ENCODE peak calls at places on chromosome 21, in four cellular contexts. S, I, K and N are unnamed samples. For H3K4me1, the result is how much of the 10 kb centered on the place peaks cover.

GRCh38 chr21:32534113-32534512 is 51.2 kb downstream of the TCP10L start:
- DNase-seq in S (no peak), I (no peak), K (no peak), N (no peak)

GRCh38 chr21:32604484-32604883 is 7.7 kb downstream of the CFAP298 start:
- DNase-seq in S (no peak), I (no peak), K (no peak), N (no peak)

GRCh38 chr21:29949991-29950390 is 10.2 kb upstream of the GRIK1 start:
- DNase-seq in I (no peak), K (no peak), S (no peak), N (no peak)

GRCh38 chr21:46097826-46098286 is at the start of gene COL6A2:
- DNase-seq in S (peak), K (peak), I (no peak), N (peak)

GRCh38 chr21:38839683-38840286 is 34.1 kb downstream of the ETS2 start:
- DNase-seq in I (no peak), K (peak), S (no peak), N (no peak)

GRCh38 chr21:26432410-26432809 is 140.7 kb downstream of the CYYR1 start:
- DNase-seq in K (no peak), I (no peak), S (no peak), N (no peak)

GRCh38 chr21:46069719-46070279 is 28.1 kb upstream of the COL6A2 start:
- DNase-seq in K (peak), I (no peak), S (no peak), N (no peak)

GRCh38 chr21:17925000-17925610 is 105.9 kb upstream of the C21orf91 start:
- DNase-seq in I (peak), S (peak), K (no peak), N (peak)

GRCh38 chr21:14987370-14988170 is 77.2 kb downstream of the NRIP1 start:
- DNase-seq in I (no peak), K (no peak), S (no peak), N (no peak)

GRCh38 chr21:32803651-32804050 is 32.1 kb upstream of the PAXBP1 start:
- DNase-seq in I (no peak), S (no peak), K (no peak), N (no peak)

GRCh38 chr21:40169971-40170370 is 302.7 kb downstream of the PCP4 start:
- DNase-seq in K (no peak), I (no peak), S (no peak), N (no peak)

GRCh38 chr21:24046816-24047443 is 1560.4 kb downstream of the MRPL39 start:
- DNase-seq in I (no peak), S (no peak), K (no peak), N (no peak)

GRCh38 chr21:31656199-31657095 is 3.0 kb upstream of the SOD1 start:
- DNase-seq in K (no peak), I (no peak), S (no peak), N (no peak)

GRCh38 chr21:27268290-27268689 is 301.4 kb upstream of the ADAMTS5 start:
- DNase-seq in S (no peak), K (no peak), I (no peak), N (no peak)

GRCh38 chr21:38788275-38788911 is 17.3 kb upstream of the ETS2 start:
- DNase-seq in K (no peak), I (no peak), S (no peak), N (no peak)

GRCh38 chr21:38831526-38832467 is 26.1 kb downstream of the ETS2 start:
- DNase-seq in S (no peak), K (peak), I (no peak), N (peak)

GRCh38 chr21:20971296-20971921 is 26.8 kb upstream of the NCAM2 start:
- DNase-seq in S (no peak), I (no peak), K (no peak), N (peak)

GRCh38 chr21:43608225-43608624 is 51.1 kb downstream of the HSF2BP start:
- DNase-seq in S (no peak), K (no peak), I (no peak), N (no peak)

GRCh38 chr21:46024983-46025860 is 43.7 kb downstream of the COL6A1 start:
- DNase-seq in S (no peak), I (no peak), K (no peak), N (no peak)

GRCh38 chr21:46151989-46152938 is 3.1 kb downstream of the FTCD start:
- DNase-seq in I (no peak), S (no peak), K (peak), N (peak)

GRCh38 chr21:39776589-39776988 is 31.6 kb downstream of the IGSF5 start:
- DNase-seq in I (no peak), S (no peak), K (no peak), N (no peak)

GRCh38 chr21:18443686-18444085 is 40.1 kb upstream of the TMPRSS15 start:
- DNase-seq in I (no peak), S (no peak), K (no peak), N (no peak)

GRCh38 chr21:14383596-14384210 is 757 bp upstream of the HSPA13 start:
- DNase-seq in I (no peak), S (no peak), K (no peak), N (peak)

GRCh38 chr21:16751705-16752104 is 761.1 kb upstream of the CXADR start:
- DNase-seq in K (no peak), S (no peak), I (no peak), N (no peak)

GRCh38 chr21:31777857-31778256 is 45.9 kb upstream of the SCAF4 start:
- DNase-seq in K (no peak), S (no peak), I (no peak), N (no peak)

GRCh38 chr21:46317710-46318463 is 5.8 kb downstream of the C21orf58 start:
- DNase-seq in I (no peak), K (no peak), S (no peak), N (no peak)

GRCh38 chr21:17597680-17598079 is 15.0 kb downstream of the BTG3 start:
- DNase-seq in K (no peak), S (no peak), I (no peak), N (no peak)

GRCh38 chr21:22106720-22107410 is 1108.7 kb downstream of the NCAM2 start:
- DNase-seq in K (no peak), I (no peak), S (no peak), N (no peak)

GRCh38 chr21:31213787-31214186 is 130.3 kb downstream of the TIAM1 start:
- DNase-seq in S (no peak), I (no peak), K (no peak), N (no peak)

DNA sequence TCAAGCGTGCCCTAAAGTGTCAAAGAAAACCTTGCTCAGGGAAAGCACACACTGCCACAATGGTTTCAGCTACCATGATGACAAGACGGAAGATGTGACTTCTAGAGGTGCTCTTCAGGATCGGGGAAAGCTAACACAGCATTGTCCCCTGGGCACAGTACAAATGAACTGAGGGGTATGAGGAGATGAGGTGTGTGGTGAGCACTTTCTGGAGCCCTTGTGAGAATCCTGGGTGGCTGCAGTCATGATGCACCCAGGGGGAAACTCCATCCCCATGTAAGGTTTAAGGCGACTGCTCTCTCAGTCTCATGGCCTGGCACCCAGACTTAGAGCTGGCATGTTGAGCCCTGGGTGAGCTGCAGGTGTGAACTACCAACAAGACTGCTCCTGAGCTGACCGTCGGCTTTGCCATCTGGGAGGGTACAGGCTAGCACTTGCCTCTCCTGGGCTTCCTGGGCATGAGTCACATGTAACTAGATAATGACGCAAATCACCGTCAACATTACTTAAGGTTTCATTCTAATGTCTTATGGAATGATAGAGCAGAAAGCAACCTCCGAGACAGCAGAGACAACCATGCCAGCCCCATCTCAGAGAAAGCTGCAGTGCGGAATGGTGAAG is 144.6 kb downstream of the CLIC6 start:
- DNase-seq in K (no peak), S (no peak), I (no peak), N (no peak)
- H3K4me1 ChIP-seq in K (under half), S (under half), I (under half), N (under half)

GRCh38 chr21:41566500-41567014 is 58.6 kb upstream of the TMPRSS2 start:
- DNase-seq in I (no peak), K (no peak), S (no peak), N (no peak)

GRCh38 chr21:41562101-41563000 is 54.4 kb upstream of the TMPRSS2 start:
- DNase-seq in I (no peak), K (peak), S (no peak), N (no peak)

GRCh38 chr21:41565550-41565949 is 57.6 kb upstream of the TMPRSS2 start:
- DNase-seq in I (no peak), S (no peak), K (no peak), N (no peak)

GRCh38 chr21:41567901-41568510 is 60.0 kb upstream of the TMPRSS2 start:
- DNase-seq in S (no peak), K (no peak), I (no peak), N (no peak)

DNA sequence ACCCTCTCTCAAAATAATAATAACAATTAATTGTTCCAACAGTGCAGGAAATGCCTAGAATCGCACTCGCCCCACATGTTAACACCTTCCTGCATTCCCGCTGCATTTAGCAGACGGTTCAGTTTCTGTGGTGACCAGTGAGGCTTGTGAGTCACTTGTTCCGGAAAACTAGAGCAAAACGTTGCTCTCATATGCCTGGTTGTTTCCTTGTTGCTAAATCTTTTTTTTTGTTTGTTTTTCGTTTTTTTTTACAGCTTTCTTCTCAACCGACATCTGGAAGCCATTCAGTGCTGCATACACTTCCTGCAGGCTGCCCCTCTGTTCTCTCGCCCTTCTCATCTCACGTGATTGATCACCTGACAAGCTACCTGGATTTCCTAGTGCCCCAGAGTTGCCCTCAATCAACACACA is 56.9 kb upstream of the TMPRSS2 start:
- DNase-seq in S (no peak), K (no peak), I (no peak), N (no peak)
- H3K27ac ChIP-seq in S (no peak), K (no peak), I (no peak), N (no peak)

GRCh38 chr21:37445228-37445627 is 78.7 kb downstream of the DYRK1A start:
- DNase-seq in S (no peak), K (no peak), I (no peak), N (no peak)

GRCh38 chr21:37449302-37449937 is 82.8 kb downstream of the DYRK1A start:
- DNase-seq in I (no peak), K (no peak), S (no peak), N (no peak)

GRCh38 chr21:37446552-37446951 is 80.0 kb downstream of the DYRK1A start:
- DNase-seq in K (no peak), I (no peak), S (no peak), N (no peak)

GRCh38 chr21:37450385-37451044 is 83.9 kb downstream of the DYRK1A start:
- DNase-seq in S (no peak), K (no peak), I (no peak), N (no peak)

GRCh38 chr21:37447288-37447936 is 80.8 kb downstream of the DYRK1A start:
- DNase-seq in I (no peak), K (no peak), S (no peak), N (no peak)
- TF ChIP-seq CTCF in I (no peak), K (no peak), S (no peak), N (no peak)

GRCh38 chr21:44749759-44750674 is 38.6 kb upstream of the TSPEAR start:
- DNase-seq in S (no peak), I (no peak), K (no peak), N (no peak)
- H3K4me1 ChIP-seq in S (under half), I (under half), K (under half), N (under half)

GRCh38 chr21:35641271-35642016 is 418.9 kb downstream of the SETD4 start:
- DNase-seq in I (no peak), K (no peak), S (no peak), N (no peak)
- H3K27ac ChIP-seq in I (no peak), K (no peak), S (no peak), N (no peak)

GRCh38 chr21:28337319-28337718 is 655.4 kb downstream of the LTN1 start:
- DNase-seq in S (no peak), K (no peak), I (no peak), N (no peak)
- TF ChIP-seq CTCF in S (no peak), K (no peak), I (peak), N (no peak)

GRCh38 chr21:42308161-42308913 is 6.9 kb downstream of the TFF3 start:
- DNase-seq in S (no peak), K (no peak), I (no peak), N (no peak)
- H3K4me1 ChIP-seq in S (under half), K (under half), I (under half), N (under half)